ENCODE peak calls at places on chromosomes 6 and 20, in four cellular contexts. Z is small intestine, M is endodermal cell, R is transverse colon. V is an unnamed sample. For H3K4me1, the result is how much of the 10 kb centered on the place peaks cover.

GRCh38 chr20:42634096-42634495 is 555.6 kb downstream of the PTPRT start:
- DNase-seq in Z (no peak), M (no peak), R (no peak), V (no peak)

GRCh38 chr6:43968110-43968965 is 158.9 kb downstream of the MRPL14 start:
- DNase-seq in Z (no peak), M (peak), R (no peak), V (no peak)

GRCh38 chr20:44112889-44113641 is 73.9 kb downstream of the JPH2 start:
- DNase-seq in Z (no peak), M (peak), R (no peak), V (no peak)

GRCh38 chr6:91088515-91088914 is 501.6 kb upstream of the MAP3K7 start:
- DNase-seq in Z (no peak), M (peak), R (no peak), V (no peak)

GRCh38 chr6:101887532-101887931 is 494.0 kb downstream of the GRIK2 start:
- DNase-seq in Z (no peak), M (no peak), R (no peak), V (no peak)

GRCh38 chr20:24492031-24492607 is 22.7 kb downstream of the SYNDIG1 start:
- DNase-seq in Z (no peak), M (peak), R (no peak), V (no peak)

GRCh38 chr6:3359091-3359752 is 97.6 kb downstream of the SLC22A23 start:
- DNase-seq in Z (no peak), M (no peak), R (no peak), V (no peak)

GRCh38 chr6:21741221-21742109 is 147.9 kb downstream of the SOX4 start:
- DNase-seq in Z (no peak), M (no peak), R (no peak), V (no peak)

GRCh38 chr6:100100776-100101175 is 106.8 kb upstream of the MCHR2 start:
- DNase-seq in Z (no peak), M (no peak), R (no peak), V (no peak)

GRCh38 chr20:50054626-50055511 is 58.1 kb downstream of the UBE2V1 start:
- DNase-seq in Z (no peak), M (peak), R (peak), V (no peak)

GRCh38 chr6:133634474-133634873 is 254.4 kb upstream of the TCF21 start:
- DNase-seq in Z (no peak), M (no peak), R (no peak), V (no peak)

GRCh38 chr6:133641111-133641510 is 247.8 kb upstream of the TCF21 start:
- DNase-seq in Z (no peak), M (no peak), R (no peak), V (no peak)

GRCh38 chr6:133637874-133638273 is 251.0 kb upstream of the TCF21 start:
- DNase-seq in Z (no peak), M (peak), R (no peak), V (no peak)

GRCh38 chr6:133635447-133635846 is 253.5 kb upstream of the TCF21 start:
- DNase-seq in Z (no peak), M (no peak), R (no peak), V (no peak)

DNA sequence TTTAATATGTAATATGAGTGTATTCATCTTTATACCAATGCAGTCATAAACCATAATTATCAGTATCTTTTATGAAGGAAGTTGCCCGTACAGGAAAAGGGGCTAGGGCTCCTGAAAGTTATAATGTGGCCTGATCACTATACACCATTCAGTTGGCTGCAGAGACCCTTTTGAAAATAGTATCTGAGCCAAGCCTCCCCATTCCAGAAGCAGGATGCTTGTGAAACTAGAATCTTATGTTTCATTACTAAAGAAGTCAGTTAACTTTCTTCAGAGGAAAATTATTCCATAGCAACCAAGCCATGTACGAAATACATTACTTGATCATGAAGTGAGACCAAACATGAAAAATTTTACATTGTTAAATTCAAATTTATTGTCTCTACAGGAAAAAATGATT is 251.5 kb upstream of the TCF21 start:
- DNase-seq in Z (no peak), M (no peak), R (no peak), V (no peak)
- H3K4me1 ChIP-seq in Z (under half), M (under half), R (under half), V (under half)

GRCh38 chr6:1327630-1328029 is 15.7 kb downstream of the FOXQ1 start:
- DNase-seq in Z (no peak), M (no peak), R (no peak), V (no peak)

GRCh38 chr6:1322725-1323219 is 10.9 kb downstream of the FOXQ1 start:
- DNase-seq in Z (peak), M (no peak), R (no peak), V (no peak)

GRCh38 chr6:1326535-1327121 is 14.7 kb downstream of the FOXQ1 start:
- DNase-seq in Z (no peak), M (no peak), R (no peak), V (no peak)

GRCh38 chr6:1325471-1326309 is 13.8 kb downstream of the FOXQ1 start:
- DNase-seq in Z (no peak), M (no peak), R (no peak), V (no peak)

GRCh38 chr6:1324926-1325325 is 13.0 kb downstream of the FOXQ1 start:
- DNase-seq in Z (no peak), M (no peak), R (no peak), V (no peak)
- H3K4me3 ChIP-seq in Z (no peak), M (no peak), R (no peak), V (no peak)

DNA sequence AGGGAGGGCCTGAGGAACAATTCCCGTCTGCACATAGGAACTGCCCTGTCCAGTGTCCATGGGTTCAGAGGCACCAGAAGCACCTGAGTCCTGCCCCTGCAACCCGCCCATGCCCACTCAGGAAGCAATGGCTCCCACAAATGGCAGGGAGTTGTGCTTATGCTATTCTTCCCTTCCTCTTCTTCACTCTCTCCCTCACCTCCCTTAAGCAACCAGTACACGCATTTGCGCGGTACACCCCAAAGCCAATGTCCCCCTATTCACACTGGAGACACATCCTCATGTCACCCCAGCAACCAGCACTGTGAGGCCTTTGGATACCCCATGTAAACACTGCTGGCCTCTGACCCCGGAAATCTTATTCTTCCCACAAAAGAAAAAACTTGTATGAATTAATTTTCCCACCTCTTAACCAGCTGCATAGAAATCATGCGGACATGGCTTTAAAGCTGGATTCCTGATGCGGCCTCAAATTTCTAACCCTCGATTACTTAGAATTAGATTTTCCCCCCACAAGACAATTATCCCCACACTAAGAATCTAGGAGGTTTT is 30.9 kb downstream of the FYN start:
- DNase-seq in Z (no peak), M (no peak), R (no peak), V (no peak)
- H3K27ac ChIP-seq in Z (peak), M (peak), R (peak), V (no peak)

DNA sequence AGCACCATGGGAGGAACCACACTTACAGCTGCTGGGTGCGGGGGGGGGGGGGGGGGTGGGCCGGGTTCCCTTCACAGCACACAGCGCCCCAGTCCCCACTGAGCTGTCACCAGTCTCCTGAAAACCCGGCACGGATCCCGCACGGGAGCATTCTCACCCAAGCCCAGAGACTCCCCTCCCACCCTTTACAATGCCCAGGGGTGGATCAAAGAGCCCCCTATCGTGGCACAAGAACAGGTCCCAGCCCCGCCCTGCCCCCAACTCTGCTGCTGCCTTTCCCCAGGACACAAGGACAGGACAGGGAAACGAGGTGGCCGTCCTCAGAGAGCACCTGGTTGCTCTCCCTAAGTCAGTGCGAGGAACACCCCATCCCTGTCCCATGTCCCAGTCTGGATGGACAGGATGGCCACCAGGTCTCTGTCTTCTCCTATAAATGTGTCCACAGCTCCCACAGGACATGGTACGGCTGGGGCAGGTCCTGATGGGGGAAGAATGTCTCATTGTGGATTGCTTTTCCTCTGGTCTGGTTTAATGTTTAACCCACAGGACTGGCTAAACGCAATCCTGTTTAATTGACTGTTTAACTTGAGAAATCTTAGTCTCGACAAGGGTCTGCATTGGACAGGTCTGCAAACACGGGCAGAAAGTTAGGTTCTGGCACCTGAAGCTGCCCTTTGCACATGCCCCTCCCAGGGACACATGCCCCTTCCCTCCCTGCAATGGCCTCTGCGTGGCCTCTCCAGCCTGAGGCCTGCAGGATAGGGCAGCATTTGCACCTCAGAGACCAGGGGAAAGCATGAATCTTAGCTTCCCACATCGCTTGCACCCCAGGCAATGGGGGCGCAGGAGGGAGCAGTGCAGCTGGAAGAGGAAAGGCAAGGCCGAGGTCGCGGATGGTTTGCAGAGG is 45.3 kb downstream of the DACT2 start:
- DNase-seq in Z (peak), M (no peak), R (peak), V (no peak)
- H3K4me1 ChIP-seq in Z (under half), M (under half), R (under half), V (under half)

GRCh38 chr6:38695227-38695900 is 7.6 kb downstream of the GLO1 start:
- DNase-seq in Z (peak), M (no peak), R (no peak), V (no peak)

GRCh38 chr6:38701551-38701950 is 1.4 kb downstream of the GLO1 start:
- DNase-seq in Z (no peak), M (no peak), R (no peak), V (no peak)

GRCh38 chr6:38695933-38696332 is 7.0 kb downstream of the GLO1 start:
- DNase-seq in Z (no peak), M (no peak), R (no peak), V (no peak)

GRCh38 chr6:38697846-38698245 is 5.1 kb downstream of the GLO1 start:
- DNase-seq in Z (no peak), M (no peak), R (no peak), V (no peak)

DNA sequence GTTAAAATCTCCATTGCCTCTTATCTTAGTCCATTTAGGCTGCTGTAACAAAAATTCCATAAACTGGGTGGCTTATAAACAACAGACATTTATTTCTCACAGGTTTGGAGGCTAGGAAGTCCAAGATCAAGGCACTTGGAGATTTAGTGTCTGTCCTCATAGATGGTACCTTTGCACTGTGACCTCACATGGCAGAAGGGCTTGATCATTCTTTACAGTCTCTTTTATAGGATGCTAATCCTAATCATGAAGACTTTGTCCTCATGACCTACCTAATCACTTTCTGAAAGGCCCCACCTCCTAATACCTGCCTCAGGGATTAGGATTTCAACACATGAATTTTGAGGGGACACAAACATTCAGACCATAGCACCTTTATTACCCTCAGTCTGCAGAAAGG is 6.6 kb downstream of the GLO1 start:
- DNase-seq in Z (peak), M (no peak), R (no peak), V (no peak)
- H3K4me3 ChIP-seq in Z (no peak), M (no peak), R (no peak), V (no peak)

GRCh38 chr20:53749499-53749898 is 155.9 kb upstream of the ZNF217 start:
- DNase-seq in Z (no peak), M (no peak), R (no peak), V (no peak)

GRCh38 chr20:53752583-53752970 is 158.9 kb upstream of the ZNF217 start:
- DNase-seq in Z (no peak), M (no peak), R (no peak), V (no peak)

GRCh38 chr20:53752971-53753879 is 159.6 kb upstream of the ZNF217 start:
- DNase-seq in Z (peak), M (no peak), R (no peak), V (no peak)

GRCh38 chr20:53750827-53751393 is 157.3 kb upstream of the ZNF217 start:
- DNase-seq in Z (no peak), M (no peak), R (peak), V (peak)

DNA sequence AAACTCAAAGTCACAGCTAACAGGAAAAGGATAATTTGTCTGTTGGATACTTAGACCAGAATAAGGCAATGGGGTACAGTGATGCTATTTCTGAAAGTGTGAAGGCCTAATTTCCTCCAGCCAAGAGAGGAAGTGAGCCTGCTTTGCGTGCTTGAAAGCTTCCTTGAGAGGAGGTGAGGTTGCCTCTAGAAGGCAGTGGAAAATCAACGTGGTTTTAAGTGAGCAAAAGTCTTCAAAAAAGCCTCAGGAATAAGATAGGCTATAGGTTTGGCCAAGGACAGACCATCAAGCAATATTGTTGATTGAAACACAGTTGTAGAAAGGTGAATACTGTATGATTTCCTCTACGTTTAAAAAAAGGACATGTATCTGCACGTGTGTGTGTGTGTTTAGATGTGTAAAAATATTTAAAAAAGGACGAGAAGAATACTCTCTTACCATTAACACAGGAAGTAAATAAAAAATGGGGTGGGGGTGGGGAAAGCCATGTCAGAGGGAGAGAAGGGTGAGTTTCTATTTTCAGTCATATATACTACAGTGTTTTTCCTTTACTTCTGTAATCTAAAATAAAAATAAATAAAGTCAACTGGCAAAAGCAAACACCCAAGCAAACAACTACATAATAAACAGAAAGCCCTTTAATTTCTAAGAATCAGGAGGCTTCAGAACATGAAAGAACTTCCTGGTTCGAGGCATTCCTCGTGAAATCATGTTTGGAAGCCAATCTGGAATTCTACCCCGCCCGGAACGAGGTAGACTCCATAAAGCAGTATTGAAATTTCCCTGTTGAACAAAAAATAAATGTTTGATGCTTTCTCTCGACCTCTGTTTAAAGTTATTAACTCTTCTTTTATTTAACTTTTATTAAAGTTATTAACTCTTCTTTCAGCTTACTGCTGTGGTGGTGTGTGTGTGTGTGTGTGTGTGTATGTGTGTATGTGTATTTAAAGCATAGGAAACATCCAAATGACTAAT is 158.0 kb upstream of the ZNF217 start:
- DNase-seq in Z (peak), M (no peak), R (peak), V (no peak)
- H3K27ac ChIP-seq in Z (peak), M (peak), R (peak), V (peak)

V was measured in uterus.